ENCODE peak calls at places on chromosome 9, in five cellular contexts. V is left ventricle myocardium inferior, Y is gastrocnemius medialis, R is fibroblast of pulmonary artery, E is natural killer cell. T is an unnamed sample.

GRCh38 chr9:125570246-125570645 is 136.8 kb downstream of the MAPKAP1 start:
- DNase-seq in V (no peak), Y (no peak), R (no peak), E (no peak), T (no peak)

GRCh38 chr9:96139592-96140251 is 162.3 kb downstream of the HSD17B3 start:
- DNase-seq in V (no peak), Y (peak), R (peak), E (no peak), T (peak)

GRCh38 chr9:19551124-19551929 is 142.5 kb downstream of the ACER2 start:
- DNase-seq in V (no peak), Y (no peak), R (no peak), E (no peak), T (no peak)

GRCh38 chr9:98755006-98755618 is 41.2 kb downstream of the ANKS6 start:
- DNase-seq in V (no peak), Y (no peak), R (no peak), E (no peak), T (no peak)

GRCh38 chr9:3045153-3045552 is 201.3 kb upstream of the PUM3 start:
- DNase-seq in V (no peak), Y (no peak), R (no peak), E (no peak), T (no peak)

GRCh38 chr9:134396825-134397224 is 70.6 kb downstream of the RXRA start:
- DNase-seq in V (no peak), Y (no peak), R (peak), E (no peak), T (no peak)

GRCh38 chr9:26779072-26779471 is 113.5 kb downstream of the CAAP1 start:
- DNase-seq in V (no peak), Y (no peak), R (peak), E (no peak), T (peak)

GRCh38 chr9:127133739-127134167 is 11.3 kb upstream of the ANGPTL2 start:
- DNase-seq in V (peak), Y (peak), R (peak), E (no peak), T (no peak)

GRCh38 chr9:2645569-2645968 is 24.0 kb downstream of the VLDLR start:
- DNase-seq in V (no peak), Y (no peak), R (no peak), E (no peak), T (no peak)

GRCh38 chr9:97501177-97501971 is at the start of gene TMOD1:
- DNase-seq in V (peak), Y (peak), R (peak), E (peak), T (peak)

GRCh38 chr9:122091682-122092592 is 1.2 kb downstream of the TTLL11 start:
- DNase-seq in V (no peak), Y (no peak), R (no peak), E (no peak), T (no peak)

GRCh38 chr9:72322259-72322658 is 42.7 kb downstream of the ZFAND5 start:
- DNase-seq in V (no peak), Y (no peak), R (no peak), E (no peak), T (no peak)

GRCh38 chr9:133489253-133490190 is 10.6 kb upstream of the SLC2A6 start:
- DNase-seq in V (no peak), Y (no peak), R (no peak), E (no peak), T (no peak)

GRCh38 chr9:31168161-31168560 is 1216.3 kb upstream of the ACO1 start:
- DNase-seq in V (no peak), Y (no peak), R (no peak), E (no peak), T (peak)
- TF ChIP-seq CTCF in V (no peak), Y (no peak), R (no peak), E (no peak), T (no peak)

GRCh38 chr9:87322840-87323635 is 174.6 kb upstream of the DAPK1 start:
- DNase-seq in V (no peak), Y (no peak), R (peak), E (no peak), T (peak)

GRCh38 chr9:87320485-87320884 is 177.2 kb upstream of the DAPK1 start:
- DNase-seq in V (no peak), Y (no peak), R (no peak), E (no peak), T (no peak)

GRCh38 chr9:87327567-87328125 is 170.0 kb upstream of the DAPK1 start:
- DNase-seq in V (no peak), Y (no peak), R (no peak), E (no peak), T (peak)

GRCh38 chr9:87323933-87324332 is 173.7 kb upstream of the DAPK1 start:
- DNase-seq in V (no peak), Y (no peak), R (no peak), E (no peak), T (no peak)

GRCh38 chr9:87324613-87325194 is 173.0 kb upstream of the DAPK1 start:
- DNase-seq in V (no peak), Y (no peak), R (peak), E (no peak), T (peak)
- TF ChIP-seq CTCF in V (peak), Y (peak), R (peak), E (peak), T (peak)

DNA sequence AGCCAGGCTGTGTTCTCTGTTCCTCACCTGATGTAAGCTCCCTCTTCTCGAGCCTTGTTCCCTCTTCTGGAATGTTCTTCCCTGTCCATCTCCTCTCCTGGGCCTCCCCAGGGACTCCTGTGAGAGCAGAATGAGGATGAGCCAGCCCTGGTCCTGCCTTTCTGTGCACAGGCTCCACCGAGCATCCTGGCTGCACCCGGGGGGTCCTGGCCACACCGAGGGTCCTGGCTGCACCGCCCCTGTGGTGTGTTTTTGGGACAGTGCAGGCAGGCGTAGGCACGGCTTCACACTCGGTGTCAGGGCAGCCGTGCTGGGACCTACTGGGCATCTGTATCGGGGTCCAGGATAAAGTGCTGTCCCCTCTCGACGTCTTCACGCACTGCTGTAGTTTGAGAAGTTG is 17.8 kb downstream of the FBXW5 start:
- DNase-seq in V (no peak), Y (no peak), R (no peak), E (no peak), T (no peak)
- TF ChIP-seq CTCF in V (no peak), Y (no peak), R (no peak), E (no peak), T (no peak)

DNA sequence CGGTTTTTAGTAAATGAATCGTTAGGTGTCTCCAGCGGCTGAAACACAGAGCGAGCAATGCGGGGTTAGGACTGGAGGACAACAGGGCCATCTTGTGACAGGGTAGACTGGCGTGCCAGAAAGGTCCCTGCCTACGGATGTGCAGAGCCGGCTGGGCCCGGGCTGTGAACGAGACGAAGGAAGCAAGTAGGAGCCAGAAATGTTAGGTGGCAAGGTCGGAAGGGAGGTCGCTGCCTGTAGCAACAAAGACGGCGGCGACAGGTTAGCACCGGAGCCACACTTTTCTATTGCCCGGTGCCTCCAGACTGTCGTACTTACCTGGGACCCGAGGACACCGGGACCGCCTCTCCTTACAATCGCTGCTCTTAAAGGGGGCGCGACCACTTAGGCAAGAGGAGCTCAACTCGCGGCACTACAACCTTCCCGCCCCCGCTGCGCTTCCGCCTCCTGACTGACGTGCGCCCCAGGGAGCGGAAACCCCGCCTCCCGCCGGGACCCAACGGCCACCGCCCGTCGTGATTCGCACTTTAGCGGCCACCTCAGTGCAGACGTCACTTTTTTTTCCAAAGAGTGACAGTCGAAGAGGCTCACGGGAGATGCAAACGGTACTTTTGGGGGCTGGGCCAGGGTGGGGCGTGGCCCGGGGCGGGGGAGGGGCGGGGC is at the start of gene INIP:
- DNase-seq in V (peak), Y (peak), R (peak), E (peak), T (peak)
- TF ChIP-seq CTCF in V (peak), Y (peak), R (no peak), E (no peak), T (peak)

GRCh38 chr9:5265939-5266338 is 34.7 kb downstream of the INSL4 start:
- DNase-seq in V (no peak), Y (no peak), R (no peak), E (no peak), T (no peak)
- TF ChIP-seq CTCF in V (no peak), Y (no peak), R (no peak), E (no peak), T (no peak)

T was measured in MCF 10A.